ENCODE peak calls at places on chromosomes 3 and 15, in five cellular contexts. One of them, this sample, is unnamed.

GRCh38 chr3:73653877-73654276 is 29.1 kb upstream of the PDZRN3 start:
- DNase-seq in AG04449: peak
- DNase-seq in Daoy: no peak
- DNase-seq in iris pigment epithelial cell: peak
- DNase-seq in T-cell: no peak
- DNase-seq in this sample: no peak

GRCh38 chr3:114571363-114571762 is 277.5 kb downstream of the TIGIT start:
- DNase-seq in AG04449: no peak
- DNase-seq in Daoy: no peak
- DNase-seq in T-cell: no peak
- DNase-seq in iris pigment epithelial cell: no peak
- DNase-seq in this sample: no peak

GRCh38 chr3:197239857-197240256 is 58.6 kb downstream of the DLG1 start:
- DNase-seq in Daoy: no peak
- DNase-seq in T-cell: no peak
- DNase-seq in iris pigment epithelial cell: no peak
- DNase-seq in AG04449: no peak
- DNase-seq in this sample: no peak

GRCh38 chr3:2098398-2099027 is at the start of gene CNTN4:
- DNase-seq in Daoy: peak
- DNase-seq in iris pigment epithelial cell: peak
- DNase-seq in T-cell: no peak
- DNase-seq in AG04449: no peak
- DNase-seq in this sample: peak

GRCh38 chr3:125478321-125478720 is 41.7 kb downstream of the SNX4 start:
- DNase-seq in Daoy: no peak
- DNase-seq in AG04449: no peak
- DNase-seq in T-cell: no peak
- DNase-seq in iris pigment epithelial cell: peak
- DNase-seq in this sample: no peak

GRCh38 chr15:38085931-38086562 is 151.6 kb downstream of the TMCO5A start:
- DNase-seq in Daoy: peak
- DNase-seq in T-cell: no peak
- DNase-seq in AG04449: peak
- DNase-seq in iris pigment epithelial cell: peak
- DNase-seq in this sample: peak

GRCh38 chr15:65409284-65409631 is 13.5 kb downstream of the IGDCC4 start:
- DNase-seq in T-cell: no peak
- DNase-seq in AG04449: peak
- DNase-seq in Daoy: peak
- DNase-seq in iris pigment epithelial cell: peak
- DNase-seq in this sample: no peak

GRCh38 chr3:48543271-48543866 is 13.2 kb downstream of the PFKFB4 start:
- DNase-seq in T-cell: no peak
- DNase-seq in Daoy: no peak
- DNase-seq in AG04449: no peak
- DNase-seq in iris pigment epithelial cell: no peak
- DNase-seq in this sample: no peak

GRCh38 chr15:80567721-80568157 is 127.4 kb upstream of the ABHD17C start:
- DNase-seq in Daoy: peak
- DNase-seq in iris pigment epithelial cell: peak
- DNase-seq in T-cell: peak
- DNase-seq in AG04449: peak
- DNase-seq in this sample: peak

GRCh38 chr15:81189583-81190283 is 6.9 kb upstream of the IL16 start:
- DNase-seq in Daoy: no peak
- DNase-seq in iris pigment epithelial cell: peak
- DNase-seq in AG04449: peak
- DNase-seq in T-cell: no peak
- DNase-seq in this sample: no peak

GRCh38 chr15:51077565-51078153 is 17.0 kb downstream of the TNFAIP8L3 start:
- DNase-seq in iris pigment epithelial cell: peak
- DNase-seq in AG04449: no peak
- DNase-seq in Daoy: peak
- DNase-seq in T-cell: peak
- DNase-seq in this sample: peak

GRCh38 chr3:66577804-66578203 is 77.0 kb upstream of the LRIG1 start:
- DNase-seq in T-cell: no peak
- DNase-seq in Daoy: no peak
- DNase-seq in AG04449: no peak
- DNase-seq in iris pigment epithelial cell: no peak
- DNase-seq in this sample: no peak

GRCh38 chr3:40046149-40046548 is 236.7 kb downstream of the MYRIP start:
- DNase-seq in Daoy: no peak
- DNase-seq in iris pigment epithelial cell: no peak
- DNase-seq in T-cell: no peak
- DNase-seq in AG04449: no peak
- DNase-seq in this sample: no peak

GRCh38 chr3:42999212-42999611 is 20.1 kb downstream of the GASK1A start:
- DNase-seq in iris pigment epithelial cell: no peak
- DNase-seq in AG04449: no peak
- DNase-seq in Daoy: no peak
- DNase-seq in T-cell: no peak
- DNase-seq in this sample: no peak

GRCh38 chr3:188729422-188729821 is 442.3 kb upstream of the TPRG1 start:
- DNase-seq in AG04449: no peak
- DNase-seq in T-cell: no peak
- DNase-seq in iris pigment epithelial cell: no peak
- DNase-seq in Daoy: no peak
- DNase-seq in this sample: peak

GRCh38 chr15:47505712-47506542 is 211.4 kb upstream of the SEMA6D start:
- DNase-seq in Daoy: no peak
- DNase-seq in iris pigment epithelial cell: peak
- DNase-seq in T-cell: no peak
- DNase-seq in AG04449: peak
- DNase-seq in this sample: no peak

GRCh38 chr15:52518972-52519371 is 9.7 kb downstream of the MYO5A start:
- DNase-seq in T-cell: no peak
- DNase-seq in iris pigment epithelial cell: no peak
- DNase-seq in Daoy: no peak
- DNase-seq in AG04449: no peak
- DNase-seq in this sample: no peak

GRCh38 chr3:133467780-133468179 is 67.9 kb downstream of the BFSP2 start:
- DNase-seq in AG04449: no peak
- DNase-seq in Daoy: no peak
- DNase-seq in iris pigment epithelial cell: no peak
- DNase-seq in T-cell: no peak
- DNase-seq in this sample: no peak

GRCh38 chr15:70086636-70087035 is 11.1 kb downstream of the TLE3 start:
- DNase-seq in Daoy: no peak
- DNase-seq in AG04449: no peak
- DNase-seq in T-cell: no peak
- DNase-seq in iris pigment epithelial cell: no peak
- DNase-seq in this sample: no peak

GRCh38 chr3:36477655-36478054 is 97.4 kb downstream of the STAC start:
- DNase-seq in AG04449: no peak
- DNase-seq in T-cell: no peak
- DNase-seq in iris pigment epithelial cell: no peak
- DNase-seq in Daoy: no peak
- DNase-seq in this sample: no peak

GRCh38 chr15:26358708-26359107 is 414.2 kb downstream of the GABRB3 start:
- DNase-seq in Daoy: no peak
- DNase-seq in iris pigment epithelial cell: no peak
- DNase-seq in T-cell: no peak
- DNase-seq in AG04449: no peak
- DNase-seq in this sample: no peak

GRCh38 chr15:88493811-88494210 is 26.3 kb downstream of the MRPS11 start:
- DNase-seq in AG04449: no peak
- DNase-seq in T-cell: no peak
- DNase-seq in Daoy: no peak
- DNase-seq in iris pigment epithelial cell: no peak
- DNase-seq in this sample: no peak

GRCh38 chr3:47645551-47645950 is 66.9 kb upstream of the CSPG5 start:
- DNase-seq in Daoy: no peak
- DNase-seq in T-cell: no peak
- DNase-seq in AG04449: no peak
- DNase-seq in iris pigment epithelial cell: peak
- DNase-seq in this sample: no peak

GRCh38 chr3:8964436-8965370 is 1.4 kb upstream of the RAD18 start:
- DNase-seq in AG04449: peak
- DNase-seq in T-cell: no peak
- DNase-seq in Daoy: peak
- DNase-seq in iris pigment epithelial cell: peak
- DNase-seq in this sample: no peak

GRCh38 chr15:65087873-65088642 is 11.5 kb downstream of the KBTBD13 start:
- DNase-seq in AG04449: no peak
- DNase-seq in T-cell: no peak
- DNase-seq in iris pigment epithelial cell: no peak
- DNase-seq in Daoy: no peak
- DNase-seq in this sample: peak

GRCh38 chr15:32818758-32819405 is 101.1 kb downstream of the GREM1 start:
- DNase-seq in T-cell: no peak
- DNase-seq in Daoy: peak
- DNase-seq in iris pigment epithelial cell: no peak
- DNase-seq in AG04449: peak
- DNase-seq in this sample: no peak

GRCh38 chr3:114809668-114810413 is 337.2 kb downstream of the ZBTB20 start:
- DNase-seq in Daoy: peak
- DNase-seq in iris pigment epithelial cell: peak
- DNase-seq in T-cell: no peak
- DNase-seq in AG04449: no peak
- DNase-seq in this sample: no peak

GRCh38 chr3:13229291-13229949 is 156.2 kb upstream of the IQSEC1 start:
- DNase-seq in Daoy: peak
- DNase-seq in T-cell: no peak
- DNase-seq in iris pigment epithelial cell: peak
- DNase-seq in AG04449: no peak
- DNase-seq in this sample: peak

GRCh38 chr15:74836846-74837245 is 6.1 kb downstream of the ULK3 start:
- DNase-seq in iris pigment epithelial cell: no peak
- DNase-seq in Daoy: no peak
- DNase-seq in T-cell: no peak
- DNase-seq in AG04449: no peak
- DNase-seq in this sample: no peak

GRCh38 chr15:33132722-33133345 is 61.7 kb downstream of the FMN1 start:
- DNase-seq in AG04449: no peak
- DNase-seq in T-cell: no peak
- DNase-seq in Daoy: peak
- DNase-seq in iris pigment epithelial cell: peak
- DNase-seq in this sample: peak

This sample was measured in RPMI8226.